ENCODE peak calls at places on chromosomes 13 and 19, in six cellular contexts. O, K, F, V, Z and T are unnamed samples. For H3K4me1, the result is how much of the 10 kb centered on the place peaks cover.

GRCh38 chr19:40614595-40615411 is 13.6 kb downstream of the LTBP4 start:
- DNase-seq in O (peak), K (no peak), F (peak), V (peak), Z (peak), T (peak)

GRCh38 chr13:23965346-23965745 is 68.0 kb upstream of the C1QTNF9B start:
- DNase-seq in O (no peak), K (no peak), F (no peak), V (no peak), Z (no peak), T (no peak)

GRCh38 chr19:38557205-38557799 is 60.5 kb downstream of the MAP4K1 start:
- DNase-seq in O (no peak), K (no peak), F (no peak), V (no peak), Z (no peak), T (peak)

GRCh38 chr13:51643114-51643881 is 59.0 kb downstream of the WDFY2 start:
- DNase-seq in O (no peak), K (no peak), F (peak), V (no peak), Z (peak), T (peak)

GRCh38 chr19:19423322-19423721 is 17.8 kb downstream of the GATAD2A start:
- DNase-seq in O (no peak), K (no peak), F (no peak), V (no peak), Z (no peak), T (no peak)

GRCh38 chr13:53254495-53254894 is 225.9 kb downstream of the OLFM4 start:
- DNase-seq in O (no peak), K (no peak), F (no peak), V (peak), Z (no peak), T (peak)

GRCh38 chr13:96422002-96422401 is 332.1 kb downstream of the HS6ST3 start:
- DNase-seq in O (no peak), K (no peak), F (no peak), V (no peak), Z (no peak), T (no peak)

GRCh38 chr13:51688937-51689336 is 104.7 kb downstream of the WDFY2 start:
- DNase-seq in O (no peak), K (no peak), F (no peak), V (no peak), Z (no peak), T (peak)

GRCh38 chr13:44470623-44471562 is 97.3 kb downstream of the SERP2 start:
- DNase-seq in O (no peak), K (no peak), F (peak), V (no peak), Z (peak), T (peak)

GRCh38 chr19:54335979-54336892 is 2.7 kb downstream of the LILRA4 start:
- DNase-seq in O (no peak), K (no peak), F (no peak), V (no peak), Z (no peak), T (no peak)

GRCh38 chr19:15463865-15464371 is 426 bp downstream of the RASAL3 start:
- DNase-seq in O (no peak), K (no peak), F (no peak), V (peak), Z (no peak), T (no peak)

GRCh38 chr13:85896516-85897450 is 97.6 kb upstream of the SLITRK6 start:
- DNase-seq in O (no peak), K (no peak), F (peak), V (peak), Z (peak), T (peak)

GRCh38 chr13:79645569-79645968 is 164.6 kb downstream of the NDFIP2 start:
- DNase-seq in O (no peak), K (no peak), F (no peak), V (no peak), Z (no peak), T (no peak)

GRCh38 chr13:45873491-45874360 is 22.2 kb upstream of the SIAH3 start:
- DNase-seq in O (no peak), K (no peak), F (no peak), V (no peak), Z (peak), T (peak)

GRCh38 chr13:86082116-86082515 is 282.9 kb upstream of the SLITRK6 start:
- DNase-seq in O (no peak), K (no peak), F (no peak), V (no peak), Z (no peak), T (no peak)

GRCh38 chr13:25064396-25064795 is 31.5 kb upstream of the PABPC3 start:
- DNase-seq in O (no peak), K (no peak), F (no peak), V (no peak), Z (no peak), T (no peak)

GRCh38 chr13:70505809-70506208 is 397.6 kb upstream of the KLHL1 start:
- DNase-seq in O (no peak), K (no peak), F (no peak), V (no peak), Z (no peak), T (peak)

GRCh38 chr19:6868341-6868740 is 19.0 kb upstream of the ADGRE1 start:
- DNase-seq in O (no peak), K (no peak), F (no peak), V (no peak), Z (no peak), T (no peak)

GRCh38 chr19:38561658-38562057 is 56.1 kb downstream of the MAP4K1 start:
- DNase-seq in O (no peak), K (no peak), F (no peak), V (no peak), Z (no peak), T (no peak)

GRCh38 chr19:4375620-4376228 is 24.6 kb downstream of the SH3GL1 start:
- DNase-seq in O (no peak), K (no peak), F (peak), V (no peak), Z (peak), T (peak)

GRCh38 chr19:392375-392970 is 16.5 kb downstream of the C2CD4C start:
- DNase-seq in O (no peak), K (no peak), F (no peak), V (no peak), Z (no peak), T (no peak)

GRCh38 chr19:37931941-37932655 is 25.1 kb downstream of the SIPA1L3 start:
- DNase-seq in O (peak), K (peak), F (peak), V (peak), Z (peak), T (peak)

GRCh38 chr13:36766295-36766694 is 52.7 kb upstream of the RFXAP start:
- DNase-seq in O (no peak), K (no peak), F (peak), V (no peak), Z (peak), T (peak)

GRCh38 chr13:79282976-79283375 is 123.1 kb downstream of the RBM26 start:
- DNase-seq in O (no peak), K (no peak), F (no peak), V (no peak), Z (no peak), T (no peak)

GRCh38 chr19:54552913-54553310 is 20.7 kb upstream of the LILRA2 start:
- DNase-seq in O (no peak), K (no peak), F (no peak), V (no peak), Z (no peak), T (no peak)

GRCh38 chr13:77828815-77829214 is 89.8 kb downstream of the EDNRB start:
- DNase-seq in O (no peak), K (no peak), F (no peak), V (no peak), Z (no peak), T (no peak)

GRCh38 chr13:104086205-104086604 is 1020.0 kb upstream of the SLC10A2 start:
- DNase-seq in O (no peak), K (no peak), F (peak), V (no peak), Z (peak), T (no peak)

GRCh38 chr13:25267715-25268114 is 19.6 kb downstream of the MTMR6 start:
- DNase-seq in O (no peak), K (no peak), F (peak), V (no peak), Z (peak), T (no peak)

GRCh38 chr13:48976677-48977625 is 1.2 kb downstream of the FNDC3A start:
- DNase-seq in O (no peak), K (no peak), F (no peak), V (no peak), Z (peak), T (no peak)

GRCh38 chr19:958967-959685 is 25.0 kb upstream of the WDR18 start:
- DNase-seq in O (no peak), K (no peak), F (peak), V (no peak), Z (peak), T (peak)

GRCh38 chr13:102933076-102933922 is 87.5 kb downstream of the ERCC5 start:
- DNase-seq in O (no peak), K (no peak), F (no peak), V (no peak), Z (no peak), T (no peak)

GRCh38 chr13:29435125-29435911 is 160.2 kb downstream of the SLC7A1 start:
- DNase-seq in O (no peak), K (no peak), F (peak), V (no peak), Z (peak), T (no peak)

DNA sequence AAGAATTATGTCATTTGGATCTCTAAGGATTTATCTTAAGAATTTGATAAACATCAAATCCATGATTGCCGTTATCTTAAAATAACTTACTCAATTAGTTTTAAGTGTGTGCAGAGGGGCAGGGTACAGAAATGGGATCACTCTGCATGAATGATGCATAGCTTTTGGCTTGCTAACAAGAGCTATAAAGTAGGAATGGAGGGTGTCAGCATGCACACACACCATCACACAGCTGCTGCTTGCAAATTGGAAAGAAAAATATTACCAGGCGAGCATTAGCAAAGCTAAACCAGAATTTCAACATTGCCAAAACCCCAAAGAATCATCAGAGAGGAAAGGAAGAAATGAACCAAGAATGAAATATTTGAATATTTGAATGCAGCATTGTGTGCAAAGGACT is 580.6 kb downstream of the LMO7 start:
- DNase-seq in O (no peak), K (no peak), F (no peak), V (no peak), Z (no peak), T (no peak)
- H3K4me1 ChIP-seq in O (under half), K (under half), F (under half), V (under half), Z (under half), T (under half)

GRCh38 chr19:33302974-33303790 is 848 bp upstream of the CEBPA start:
- DNase-seq in O (no peak), K (no peak), F (peak), V (peak), Z (peak), T (peak)

GRCh38 chr19:33301011-33301899 is 1.1 kb downstream of the CEBPA start:
- DNase-seq in O (no peak), K (no peak), F (no peak), V (no peak), Z (peak), T (no peak)

GRCh38 chr19:33303791-33304759 is 1.7 kb upstream of the CEBPA start:
- DNase-seq in O (no peak), K (no peak), F (no peak), V (peak), Z (no peak), T (no peak)

GRCh38 chr19:33301900-33302174 is 497 bp downstream of the CEBPA start:
- DNase-seq in O (no peak), K (no peak), F (no peak), V (no peak), Z (no peak), T (no peak)

DNA sequence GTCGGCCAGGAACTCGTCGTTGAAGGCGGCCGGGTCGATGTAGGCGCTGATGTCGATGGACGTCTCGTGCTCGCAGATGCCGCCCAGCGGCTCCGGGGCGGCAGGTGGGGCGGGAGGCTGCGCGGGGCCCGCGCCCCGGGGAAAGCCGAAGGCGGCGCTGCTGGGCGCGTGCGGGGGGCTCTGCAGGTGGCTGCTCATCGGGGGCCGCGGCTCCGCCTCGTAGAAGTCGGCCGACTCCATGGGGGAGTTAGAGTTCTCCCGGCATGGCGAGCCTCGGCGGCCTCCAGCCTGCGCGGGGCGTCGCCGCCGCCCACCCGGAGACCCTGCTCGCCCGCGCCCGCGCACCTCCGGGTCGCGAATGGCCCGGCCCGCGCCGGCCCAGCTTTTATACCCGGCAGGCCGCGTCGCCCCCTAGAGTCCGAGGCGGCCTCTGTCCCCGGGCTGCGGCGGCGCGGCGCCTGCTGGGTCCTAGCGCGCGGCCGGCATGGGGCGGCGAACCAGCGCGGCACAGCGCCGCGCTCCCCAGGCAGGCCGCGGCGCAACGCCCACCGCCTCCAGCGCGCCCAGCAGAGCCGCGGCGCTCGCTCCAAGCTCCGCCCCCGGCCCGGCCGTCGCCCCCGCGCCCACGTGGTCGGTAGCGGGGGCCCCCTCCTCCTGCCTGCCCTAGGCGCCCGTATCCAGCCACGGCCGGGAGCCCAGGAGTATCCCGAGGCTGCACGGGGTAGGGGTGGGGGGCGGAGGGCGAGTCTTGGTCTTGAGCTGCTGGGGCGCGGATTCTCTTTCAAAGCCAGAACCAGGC is at the start of gene CEBPA:
- DNase-seq in O (peak), K (peak), F (peak), V (peak), Z (peak), T (peak)
- H2BK15ac ChIP-seq in O (peak), K (no peak), F (no peak), V (no peak), Z (no peak), T (no peak)

GRCh38 chr13:98675837-98676236 is 76.6 kb downstream of the SLC15A1 start:
- DNase-seq in O (no peak), K (no peak), F (no peak), V (no peak), Z (no peak), T (no peak)

GRCh38 chr13:98681017-98681416 is 71.5 kb downstream of the SLC15A1 start:
- DNase-seq in O (no peak), K (no peak), F (no peak), V (no peak), Z (no peak), T (no peak)

GRCh38 chr13:98676239-98676638 is 76.2 kb downstream of the SLC15A1 start:
- DNase-seq in O (no peak), K (no peak), F (no peak), V (no peak), Z (no peak), T (no peak)

GRCh38 chr13:98677398-98677797 is 75.1 kb downstream of the SLC15A1 start:
- DNase-seq in O (no peak), K (no peak), F (peak), V (no peak), Z (no peak), T (no peak)

GRCh38 chr13:98678741-98679140 is 73.7 kb downstream of the SLC15A1 start:
- DNase-seq in O (no peak), K (no peak), F (no peak), V (no peak), Z (no peak), T (no peak)
- H2AK5ac ChIP-seq in O (no peak), K (no peak), F (no peak), V (no peak), Z (no peak), T (no peak)

GRCh38 chr13:30972888-30973377 is 40.5 kb downstream of the TEX26 start:
- DNase-seq in O (no peak), K (no peak), F (peak), V (no peak), Z (peak), T (no peak)
- H3K4me1 ChIP-seq in O (under half), K (under half), F (under half), V (under half), Z (under half), T (under half)

DNA sequence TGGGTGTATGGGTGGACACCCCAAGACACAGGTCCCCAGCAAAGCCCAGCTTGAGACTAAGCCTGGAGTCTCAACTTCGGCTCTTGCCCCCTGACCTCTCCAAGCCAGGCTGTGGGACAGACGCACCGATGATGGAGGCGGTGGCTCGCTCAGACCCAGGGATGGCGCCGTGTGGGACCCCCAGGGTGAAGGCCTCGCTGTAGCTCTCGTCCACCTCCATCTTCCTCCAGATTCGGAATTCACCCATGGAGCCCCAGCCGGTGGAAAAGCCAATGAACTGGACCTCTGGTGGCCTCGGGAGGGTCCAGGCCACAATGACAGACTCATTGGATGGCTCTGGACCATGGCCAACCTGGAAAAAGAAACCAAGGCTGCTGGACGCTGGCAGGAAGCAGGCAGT is 39.1 kb downstream of the F2RL3 start:
- DNase-seq in O (no peak), K (no peak), F (no peak), V (no peak), Z (no peak), T (no peak)
- H2BK15ac ChIP-seq in O (no peak), K (no peak), F (no peak), V (no peak), Z (no peak), T (no peak)